ENCODE peak calls at places on chromosome 19, in eight cellular contexts. One of them, this sample, is unnamed.

GRCh38 chr19:8475005-8475404 is 27.4 kb downstream of the PRAM1 start:
- DNase-seq in fibroblast of the aortic adventitia: no peak
- DNase-seq in fibroblast of lung: no peak
- DNase-seq in AG04450: no peak
- DNase-seq in brain microvascular endothelial cell: no peak
- DNase-seq in DND-41: no peak
- DNase-seq in testis: no peak
- DNase-seq in mucosa of descending colon: no peak
- DNase-seq in this sample: no peak

GRCh38 chr19:37303591-37304171 is 67.2 kb upstream of the ZNF527 start:
- DNase-seq in brain microvascular endothelial cell: no peak
- DNase-seq in AG04450: no peak
- DNase-seq in fibroblast of the aortic adventitia: no peak
- DNase-seq in testis: no peak
- DNase-seq in mucosa of descending colon: no peak
- DNase-seq in fibroblast of lung: peak
- DNase-seq in DND-41: no peak
- DNase-seq in this sample: no peak

GRCh38 chr19:57212109-57212508 is 18.7 kb upstream of the AURKC start:
- DNase-seq in mucosa of descending colon: no peak
- DNase-seq in DND-41: no peak
- DNase-seq in fibroblast of the aortic adventitia: no peak
- DNase-seq in testis: no peak
- DNase-seq in AG04450: no peak
- DNase-seq in brain microvascular endothelial cell: no peak
- DNase-seq in fibroblast of lung: no peak
- DNase-seq in this sample: no peak

GRCh38 chr19:18349524-18350128 is 9.2 kb downstream of the PGPEP1 start:
- DNase-seq in mucosa of descending colon: no peak
- DNase-seq in DND-41: peak
- DNase-seq in brain microvascular endothelial cell: peak
- DNase-seq in fibroblast of lung: peak
- DNase-seq in AG04450: no peak
- DNase-seq in testis: peak
- DNase-seq in fibroblast of the aortic adventitia: peak
- DNase-seq in this sample: peak

GRCh38 chr19:35146746-35147466 is 3.9 kb downstream of the FXYD7 start:
- DNase-seq in fibroblast of the aortic adventitia: no peak
- DNase-seq in fibroblast of lung: no peak
- DNase-seq in AG04450: no peak
- DNase-seq in brain microvascular endothelial cell: no peak
- DNase-seq in DND-41: no peak
- DNase-seq in mucosa of descending colon: no peak
- DNase-seq in testis: no peak
- DNase-seq in this sample: no peak

GRCh38 chr19:12652219-12652618 is 14.3 kb downstream of the MAN2B1 start:
- DNase-seq in fibroblast of the aortic adventitia: no peak
- DNase-seq in AG04450: no peak
- DNase-seq in brain microvascular endothelial cell: no peak
- DNase-seq in mucosa of descending colon: no peak
- DNase-seq in fibroblast of lung: no peak
- DNase-seq in testis: no peak
- DNase-seq in DND-41: no peak
- DNase-seq in this sample: no peak

GRCh38 chr19:46042252-46042883 is 1.6 kb upstream of the IGFL4 start:
- DNase-seq in AG04450: no peak
- DNase-seq in testis: no peak
- DNase-seq in fibroblast of lung: no peak
- DNase-seq in mucosa of descending colon: no peak
- DNase-seq in brain microvascular endothelial cell: no peak
- DNase-seq in DND-41: no peak
- DNase-seq in fibroblast of the aortic adventitia: no peak
- DNase-seq in this sample: no peak

GRCh38 chr19:43265664-43266025 is 3.7 kb downstream of the PSG9 start:
- DNase-seq in testis: no peak
- DNase-seq in DND-41: no peak
- DNase-seq in fibroblast of the aortic adventitia: no peak
- DNase-seq in fibroblast of lung: no peak
- DNase-seq in mucosa of descending colon: no peak
- DNase-seq in AG04450: no peak
- DNase-seq in brain microvascular endothelial cell: no peak
- DNase-seq in this sample: no peak

GRCh38 chr19:41701401-41702075 is 6.9 kb upstream of the CEACAM5 start:
- DNase-seq in brain microvascular endothelial cell: no peak
- DNase-seq in DND-41: no peak
- DNase-seq in testis: no peak
- DNase-seq in mucosa of descending colon: no peak
- DNase-seq in AG04450: no peak
- DNase-seq in fibroblast of the aortic adventitia: no peak
- DNase-seq in fibroblast of lung: no peak
- DNase-seq in this sample: no peak

GRCh38 chr19:46739290-46739771 is 6.5 kb upstream of the FKRP start:
- DNase-seq in DND-41: no peak
- DNase-seq in AG04450: no peak
- DNase-seq in fibroblast of lung: no peak
- DNase-seq in testis: peak
- DNase-seq in mucosa of descending colon: peak
- DNase-seq in fibroblast of the aortic adventitia: no peak
- DNase-seq in brain microvascular endothelial cell: no peak
- DNase-seq in this sample: no peak

GRCh38 chr19:50214699-50215543 is 11.5 kb downstream of the MYH14 start:
- DNase-seq in testis: no peak
- DNase-seq in brain microvascular endothelial cell: no peak
- DNase-seq in DND-41: no peak
- DNase-seq in AG04450: no peak
- DNase-seq in fibroblast of lung: no peak
- DNase-seq in fibroblast of the aortic adventitia: no peak
- DNase-seq in mucosa of descending colon: peak
- DNase-seq in this sample: no peak

GRCh38 chr19:33406521-33407139 is 33.1 kb downstream of the CEBPG start:
- DNase-seq in fibroblast of the aortic adventitia: peak
- DNase-seq in brain microvascular endothelial cell: peak
- DNase-seq in DND-41: peak
- DNase-seq in AG04450: no peak
- DNase-seq in testis: peak
- DNase-seq in mucosa of descending colon: peak
- DNase-seq in fibroblast of lung: peak
- DNase-seq in this sample: peak

GRCh38 chr19:49590971-49591730 is at the start of gene PRR12:
- DNase-seq in mucosa of descending colon: peak
- DNase-seq in AG04450: peak
- DNase-seq in testis: peak
- DNase-seq in brain microvascular endothelial cell: peak
- DNase-seq in fibroblast of lung: peak
- DNase-seq in fibroblast of the aortic adventitia: peak
- DNase-seq in DND-41: peak
- DNase-seq in this sample: peak

GRCh38 chr19:41997851-41998229 is 3.8 kb upstream of the ATP1A3 start:
- DNase-seq in AG04450: no peak
- DNase-seq in DND-41: no peak
- DNase-seq in fibroblast of lung: no peak
- DNase-seq in testis: no peak
- DNase-seq in mucosa of descending colon: peak
- DNase-seq in fibroblast of the aortic adventitia: no peak
- DNase-seq in brain microvascular endothelial cell: no peak
- DNase-seq in this sample: no peak

DNA sequence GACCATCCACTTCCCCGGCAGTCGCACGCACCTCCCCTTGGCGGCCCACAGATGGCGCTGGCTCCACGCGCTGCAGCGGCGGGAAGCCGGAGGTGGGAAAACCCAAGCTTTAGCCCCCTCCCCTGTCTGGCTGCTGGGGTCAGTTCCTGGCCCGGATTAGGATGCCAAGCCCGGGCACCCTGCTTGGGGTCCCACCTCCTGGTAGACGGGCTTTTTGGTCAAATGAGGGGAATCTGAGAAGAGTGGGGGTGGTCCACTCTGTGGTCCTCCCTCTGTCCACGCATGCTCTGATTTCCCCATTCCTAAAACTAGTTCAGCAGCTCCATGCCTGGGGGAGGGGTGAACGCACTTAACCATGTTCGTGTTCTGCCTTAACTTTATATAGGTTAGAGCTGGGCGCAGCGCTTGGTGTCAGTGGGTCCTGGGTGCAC is 8.1 kb upstream of the ADGRE2 start:
- DNase-seq in DND-41: no peak
- DNase-seq in fibroblast of lung: peak
- DNase-seq in AG04450: no peak
- DNase-seq in brain microvascular endothelial cell: no peak
- DNase-seq in fibroblast of the aortic adventitia: no peak
- DNase-seq in testis: peak
- DNase-seq in mucosa of descending colon: no peak
- DNase-seq in this sample: no peak
- TF ChIP-seq CTCF in DND-41: peak
- TF ChIP-seq CTCF in fibroblast of lung: peak
- TF ChIP-seq CTCF in AG04450: peak
- TF ChIP-seq CTCF in brain microvascular endothelial cell: peak
- TF ChIP-seq CTCF in fibroblast of the aortic adventitia: peak
- TF ChIP-seq CTCF in testis: peak
- TF ChIP-seq CTCF in mucosa of descending colon: no peak
- TF ChIP-seq CTCF in this sample: peak

DNA sequence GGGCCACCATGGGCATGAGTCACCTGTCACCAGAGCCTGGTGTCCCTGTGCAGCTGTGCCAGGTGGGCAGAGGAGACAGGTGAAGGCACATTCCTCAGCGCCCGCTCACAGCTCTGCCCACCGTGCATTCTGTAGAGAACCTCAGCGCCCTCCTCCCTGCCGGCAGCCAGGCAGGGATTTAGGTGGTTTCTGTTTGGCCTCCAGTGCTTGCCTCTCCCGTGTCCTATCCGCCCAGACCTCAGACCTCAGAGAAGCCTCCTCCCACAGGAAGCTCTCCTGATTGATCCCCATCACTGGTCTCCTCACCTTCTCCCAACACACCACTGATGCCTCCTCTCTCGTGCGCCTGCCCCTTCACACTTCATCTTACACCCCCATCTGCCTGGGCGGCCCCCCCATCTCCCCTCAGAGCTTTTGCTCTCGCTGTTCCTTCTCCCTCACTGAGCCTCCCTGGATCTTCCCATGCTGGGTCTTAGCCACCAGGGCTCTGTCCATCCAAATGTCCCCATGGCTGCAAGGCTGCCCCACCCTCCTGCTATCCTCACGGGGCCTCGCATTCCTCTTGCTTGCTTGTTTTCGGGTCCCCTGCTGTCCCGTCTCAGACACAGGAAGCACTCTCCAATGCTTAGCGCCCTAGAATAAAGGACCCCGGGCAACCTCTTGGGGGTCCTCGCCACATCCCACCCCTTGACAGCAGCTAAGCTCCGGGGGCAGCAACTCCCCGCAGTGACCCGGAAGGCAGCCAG is 23.9 kb downstream of the SH3GL1 start:
- DNase-seq in AG04450: no peak
- DNase-seq in fibroblast of lung: no peak
- DNase-seq in brain microvascular endothelial cell: no peak
- DNase-seq in mucosa of descending colon: no peak
- DNase-seq in DND-41: no peak
- DNase-seq in fibroblast of the aortic adventitia: no peak
- DNase-seq in testis: no peak
- DNase-seq in this sample: no peak
- H3K4me3 ChIP-seq in AG04450: no peak
- H3K4me3 ChIP-seq in fibroblast of lung: no peak
- H3K4me3 ChIP-seq in brain microvascular endothelial cell: no peak
- H3K4me3 ChIP-seq in mucosa of descending colon: no peak
- H3K4me3 ChIP-seq in DND-41: no peak
- H3K4me3 ChIP-seq in fibroblast of the aortic adventitia: no peak
- H3K4me3 ChIP-seq in testis: no peak
- H3K4me3 ChIP-seq in this sample: no peak

GRCh38 chr19:58515259-58515658 is 3.5 kb upstream of the SLC27A5 start:
- DNase-seq in DND-41: no peak
- DNase-seq in mucosa of descending colon: no peak
- DNase-seq in testis: no peak
- DNase-seq in AG04450: no peak
- DNase-seq in brain microvascular endothelial cell: no peak
- DNase-seq in fibroblast of lung: no peak
- DNase-seq in fibroblast of the aortic adventitia: no peak
- DNase-seq in this sample: no peak

GRCh38 chr19:58519087-58519354 is 589 bp downstream of the ZBTB45 start:
- DNase-seq in fibroblast of the aortic adventitia: peak
- DNase-seq in fibroblast of lung: peak
- DNase-seq in AG04450: no peak
- DNase-seq in DND-41: peak
- DNase-seq in testis: peak
- DNase-seq in brain microvascular endothelial cell: peak
- DNase-seq in mucosa of descending colon: peak
- DNase-seq in this sample: no peak

GRCh38 chr19:58518261-58519086 is 1.1 kb downstream of the ZBTB45 start:
- DNase-seq in testis: no peak
- DNase-seq in DND-41: peak
- DNase-seq in fibroblast of the aortic adventitia: no peak
- DNase-seq in fibroblast of lung: no peak
- DNase-seq in mucosa of descending colon: peak
- DNase-seq in AG04450: no peak
- DNase-seq in brain microvascular endothelial cell: no peak
- DNase-seq in this sample: no peak

GRCh38 chr19:58516246-58516836 is 3.3 kb downstream of the ZBTB45 start:
- DNase-seq in testis: no peak
- DNase-seq in AG04450: no peak
- DNase-seq in DND-41: no peak
- DNase-seq in fibroblast of lung: no peak
- DNase-seq in mucosa of descending colon: no peak
- DNase-seq in brain microvascular endothelial cell: no peak
- DNase-seq in fibroblast of the aortic adventitia: no peak
- DNase-seq in this sample: no peak

DNA sequence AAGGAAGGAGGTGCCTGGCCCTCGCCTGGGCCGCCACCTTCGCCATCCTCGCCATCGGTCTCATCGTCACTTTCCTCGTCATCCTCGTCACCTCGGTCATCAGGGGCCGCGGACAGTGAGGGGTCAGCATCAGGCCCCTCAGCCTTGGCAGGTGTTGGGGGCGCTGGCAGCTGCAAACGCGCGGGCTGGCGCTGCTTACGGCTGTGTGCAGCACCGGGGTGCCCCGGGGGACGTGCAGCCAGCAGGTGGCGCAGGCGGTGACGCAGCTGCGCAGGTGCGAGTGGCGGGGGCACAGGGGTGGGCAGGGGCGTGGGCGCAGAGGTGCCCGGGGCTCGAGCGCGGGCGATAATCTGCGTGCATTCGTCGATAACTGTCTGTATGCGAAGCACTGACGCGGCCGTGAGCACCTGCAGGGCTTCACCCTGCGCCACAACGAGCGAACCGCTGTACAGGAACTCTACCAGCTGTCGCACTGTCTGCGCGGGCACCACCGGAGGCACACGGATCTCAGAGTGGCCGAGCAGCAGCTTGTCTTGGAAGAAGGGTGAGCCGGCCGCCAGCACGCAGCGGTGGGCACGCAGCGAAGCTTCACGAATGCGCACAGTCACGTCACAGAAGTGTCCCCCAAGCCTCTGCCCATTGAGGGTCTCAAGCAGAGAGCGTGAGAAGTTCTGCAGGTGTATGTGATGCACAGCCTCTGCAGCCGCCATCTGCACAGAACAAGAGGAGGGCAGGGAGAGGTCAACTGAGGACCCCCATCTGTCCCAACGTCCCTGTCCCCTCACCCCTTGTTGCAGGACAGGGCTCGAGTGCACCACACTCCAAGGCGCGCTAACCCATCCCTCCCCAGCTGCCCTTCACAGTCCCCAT is 2.4 kb downstream of the ZBTB45 start:
- DNase-seq in brain microvascular endothelial cell: no peak
- DNase-seq in fibroblast of the aortic adventitia: no peak
- DNase-seq in mucosa of descending colon: peak
- DNase-seq in DND-41: no peak
- DNase-seq in testis: no peak
- DNase-seq in fibroblast of lung: no peak
- DNase-seq in AG04450: no peak
- DNase-seq in this sample: no peak
- TF ChIP-seq CTCF in brain microvascular endothelial cell: no peak
- TF ChIP-seq CTCF in fibroblast of the aortic adventitia: no peak
- TF ChIP-seq CTCF in mucosa of descending colon: no peak
- TF ChIP-seq CTCF in DND-41: peak
- TF ChIP-seq CTCF in testis: no peak
- TF ChIP-seq CTCF in fibroblast of lung: no peak
- TF ChIP-seq CTCF in AG04450: no peak
- TF ChIP-seq CTCF in this sample: no peak

GRCh38 chr19:39403331-39404312 is 3.0 kb upstream of the ZFP36 start:
- DNase-seq in AG04450: peak
- DNase-seq in fibroblast of lung: peak
- DNase-seq in testis: peak
- DNase-seq in DND-41: no peak
- DNase-seq in mucosa of descending colon: peak
- DNase-seq in fibroblast of the aortic adventitia: peak
- DNase-seq in brain microvascular endothelial cell: peak
- DNase-seq in this sample: peak
- H3K4me3 ChIP-seq in AG04450: peak
- H3K4me3 ChIP-seq in fibroblast of lung: peak
- H3K4me3 ChIP-seq in testis: peak
- H3K4me3 ChIP-seq in DND-41: no peak
- H3K4me3 ChIP-seq in mucosa of descending colon: no peak
- H3K4me3 ChIP-seq in fibroblast of the aortic adventitia: peak
- H3K4me3 ChIP-seq in brain microvascular endothelial cell: peak
- H3K4me3 ChIP-seq in this sample: peak

This sample was measured in astrocyte of the cerebellum.